ENCODE peak calls at places on chromosomes 2 and 18, in seven cellular contexts. Z is GM23248, E is A549, F is foreskin fibroblast, Y is spleen, J is mesothelial cell of epicardium, T is left colon. A is an unnamed sample.

GRCh38 chr2:145170787-145171186 is 650.9 kb upstream of the ZEB2 start:
- DNase-seq in Y (no peak), F (peak; percentile 28), J (no peak), Z (no peak), E (no peak), T (no peak), A (peak; percentile 21)

GRCh38 chr2:113974727-113975126 is 84.8 kb downstream of the ACTR3 start:
- DNase-seq in J (no peak), E (no peak), T (no peak), Y (no peak), Z (no peak), F (no peak), A (no peak)

GRCh38 chr2:203650860-203651613 is 55.4 kb upstream of the CD28 start:
- DNase-seq in E (peak; percentile 31), Z (peak; percentile 82), J (no peak), Y (no peak), F (peak; percentile 77), T (peak; percentile 48), A (peak; percentile 74)

GRCh38 chr2:143891879-143892308 is 628.0 kb downstream of the ZEB2 start:
- DNase-seq in E (no peak), Z (no peak), J (no peak), Y (no peak), F (no peak), T (no peak), A (no peak)

GRCh38 chr2:10457846-10458563 is 9.9 kb upstream of the ODC1 start:
- DNase-seq in E (no peak), T (no peak), J (no peak), Z (peak; percentile 77), F (peak; percentile 81), Y (peak; percentile 13), A (peak; percentile 30)

GRCh38 chr2:121524650-121525425 is 5.8 kb upstream of the RNU4ATAC start:
- DNase-seq in F (no peak), J (no peak), Y (no peak), Z (no peak), E (no peak), T (no peak), A (no peak)

GRCh38 chr2:237192881-237193280 is 107.2 kb downstream of the COPS8 start:
- DNase-seq in Z (no peak), F (no peak), E (no peak), J (no peak), Y (no peak), T (no peak), A (no peak)

GRCh38 chr2:62354771-62355550 is 151.0 kb downstream of the TMEM17 start:
- DNase-seq in J (no peak), T (no peak), Y (no peak), F (peak; percentile 4), Z (no peak), E (no peak), A (peak; percentile 2)

GRCh38 chr2:195363496-195363895 is 293.5 kb upstream of the SLC39A10 start:
- DNase-seq in T (no peak), Z (peak; percentile 78), F (peak; percentile 44), Y (no peak), J (no peak), E (no peak), A (peak; percentile 78)

GRCh38 chr18:6638470-6638869 is 91.0 kb upstream of the ARHGAP28 start:
- DNase-seq in Z (no peak), J (no peak), F (no peak), T (no peak), E (no peak), Y (no peak), A (no peak)

GRCh38 chr2:102051659-102052366 is 60.1 kb downstream of the IL1R2 start:
- DNase-seq in Z (peak; percentile 77), J (no peak), T (no peak), E (no peak), Y (no peak), F (peak; percentile 71), A (peak; percentile 81)

GRCh38 chr2:96374211-96374951 is 38.8 kb downstream of the NCAPH start:
- DNase-seq in F (peak; percentile 70), Y (no peak), J (no peak), E (no peak), T (peak; percentile 64), Z (peak; percentile 38), A (peak; percentile 49)

GRCh38 chr2:12663306-12664037 is 53.3 kb upstream of the TRIB2 start:
- DNase-seq in E (no peak), J (no peak), Z (no peak), Y (no peak), F (no peak), T (no peak), A (no peak)

GRCh38 chr2:225030089-225030653 is 12.1 kb downstream of the DOCK10 start:
- DNase-seq in Z (no peak), E (no peak), J (no peak), Y (no peak), F (no peak), T (no peak), A (no peak)